ENCODE peak calls at places on chromosomes 13 and 19, in seven cellular contexts. H is esophagus mucosa; P is left cardiac atrium; V is CD4-positive, CD25-positive, alpha-beta regulatory T cell; E is mucosa of descending colon; Q is Right ventricle myocardium inferior; C is right lobe of liver. S is an unnamed sample.

GRCh38 chr13:20049558-20050473 is 91.3 kb downstream of the ZMYM2 start:
- ATAC-seq in H (no peak), P (no peak), V (no peak), E (no peak), Q (no peak), C (peak), S (no peak)

GRCh38 chr13:111937763-111938375 is 129.1 kb upstream of the SOX1 start:
- ATAC-seq in H (peak), P (no peak), V (no peak), E (no peak), Q (no peak), C (no peak), S (no peak)

GRCh38 chr19:1864480-1865171 is 1.2 kb upstream of the KLF16 start:
- ATAC-seq in H (peak), P (peak), V (no peak), E (peak), Q (peak), C (peak), S (peak)

GRCh38 chr13:44061876-44062275 is 182.2 kb downstream of the LACC1 start:
- ATAC-seq in H (no peak), P (no peak), V (no peak), E (no peak), Q (no peak), C (no peak), S (no peak)

GRCh38 chr19:42229263-42229854 is 9.2 kb downstream of the ZNF526 start:
- ATAC-seq in H (no peak), P (no peak), V (no peak), E (no peak), Q (no peak), C (no peak), S (no peak)

GRCh38 chr13:32252812-32253440 is 62.2 kb downstream of the ZAR1L start:
- ATAC-seq in H (no peak), P (no peak), V (no peak), E (no peak), Q (no peak), C (no peak), S (no peak)

GRCh38 chr13:45258339-45258685 is 57.5 kb upstream of the KCTD4 start:
- ATAC-seq in H (no peak), P (no peak), V (no peak), E (no peak), Q (no peak), C (peak), S (no peak)

GRCh38 chr13:44259045-44260042 is 114.3 kb upstream of the SERP2 start:
- ATAC-seq in H (peak), P (peak), V (peak), E (peak), Q (no peak), C (peak), S (peak)

GRCh38 chr19:57803594-57804325 is 11.0 kb downstream of the ZNF552 start:
- ATAC-seq in H (no peak), P (peak), V (no peak), E (peak), Q (peak), C (peak), S (no peak)

GRCh38 chr13:40600145-40600751 is 66.2 kb downstream of the FOXO1 start:
- ATAC-seq in H (no peak), P (no peak), V (no peak), E (no peak), Q (no peak), C (no peak), S (no peak)

GRCh38 chr13:60431108-60431700 is 34.2 kb downstream of the TDRD3 start:
- ATAC-seq in H (peak), P (peak), V (peak), E (peak), Q (peak), C (peak), S (peak)

GRCh38 chr13:103539265-103539664 is 473.0 kb upstream of the SLC10A2 start:
- ATAC-seq in H (no peak), P (peak), V (no peak), E (no peak), Q (no peak), C (peak), S (no peak)

GRCh38 chr19:16301999-16302694 is 22.5 kb upstream of the KLF2 start:
- ATAC-seq in H (peak), P (no peak), V (no peak), E (peak), Q (no peak), C (no peak), S (no peak)

GRCh38 chr13:69094485-69094884 is 1013.1 kb upstream of the ATXN8OS start:
- ATAC-seq in H (no peak), P (no peak), V (no peak), E (no peak), Q (no peak), C (no peak), S (no peak)

GRCh38 chr13:36887758-36888521 is 32.1 kb downstream of the SMAD9 start:
- ATAC-seq in H (no peak), P (no peak), V (no peak), E (no peak), Q (no peak), C (no peak), S (peak)

GRCh38 chr19:16002380-16002779 is 53.6 kb downstream of the OR10H4 start:
- ATAC-seq in H (no peak), P (no peak), V (no peak), E (no peak), Q (no peak), C (no peak), S (no peak)

GRCh38 chr13:50843256-50844043 is at the start of gene DLEU7:
- ATAC-seq in H (no peak), P (peak), V (no peak), E (no peak), Q (no peak), C (no peak), S (no peak)

GRCh38 chr19:40519352-40520322 is 52.8 kb downstream of the SPTBN4 start:
- ATAC-seq in H (no peak), P (peak), V (no peak), E (peak), Q (peak), C (no peak), S (no peak)

GRCh38 chr13:64704121-64704520 is 2526.0 kb downstream of the PCDH9 start:
- ATAC-seq in H (no peak), P (no peak), V (no peak), E (no peak), Q (no peak), C (no peak), S (no peak)

GRCh38 chr19:15934332-15935078 is at the start of gene CYP4F11:
- ATAC-seq in H (peak), P (peak), V (no peak), E (peak), Q (peak), C (peak), S (peak)

GRCh38 chr13:52924241-52925148 is 76.1 kb upstream of the PCDH8 start:
- ATAC-seq in H (no peak), P (no peak), V (no peak), E (no peak), Q (peak), C (no peak), S (no peak)

S was measured in gastroesophageal sphincter.